ENCODE peak calls at places on chromosomes 6 and 20, in seven cellular contexts. One of them, this sample, is unnamed.

GRCh38 chr20:56412473-56412790 is 372 bp downstream of the CASS4 start:
- DNase-seq in body of pancreas: no peak
- DNase-seq in SK-N-MC: no peak
- DNase-seq in fibroblast of lung: no peak
- DNase-seq in Calu3: no peak
- DNase-seq in stimulated activated naive B cell treated with anti-CD40 and anti-IgM and Interleukin-4, amounts not matched to agents 10 μg/mL and 1 μg/mL and 100 μg/mL, for 72 hours: no peak
- DNase-seq in anterior cingulate cortex: no peak
- DNase-seq in this sample: no peak

GRCh38 chr20:14434379-14435136 is 97.1 kb upstream of the FLRT3 start:
- DNase-seq in Calu3: no peak
- DNase-seq in body of pancreas: no peak
- DNase-seq in stimulated activated naive B cell treated with anti-CD40 and anti-IgM and Interleukin-4, amounts not matched to agents 10 μg/mL and 1 μg/mL and 100 μg/mL, for 72 hours: no peak
- DNase-seq in anterior cingulate cortex: no peak
- DNase-seq in fibroblast of lung: peak
- DNase-seq in SK-N-MC: no peak
- DNase-seq in this sample: no peak

GRCh38 chr20:18702736-18703135 is 110.8 kb upstream of the SCP2D1 start:
- DNase-seq in Calu3: no peak
- DNase-seq in anterior cingulate cortex: no peak
- DNase-seq in stimulated activated naive B cell treated with anti-CD40 and anti-IgM and Interleukin-4, amounts not matched to agents 10 μg/mL and 1 μg/mL and 100 μg/mL, for 72 hours: no peak
- DNase-seq in fibroblast of lung: no peak
- DNase-seq in SK-N-MC: no peak
- DNase-seq in body of pancreas: no peak
- DNase-seq in this sample: no peak

GRCh38 chr6:140560671-140561070 is 1186.2 kb upstream of the CITED2 start:
- DNase-seq in stimulated activated naive B cell treated with anti-CD40 and anti-IgM and Interleukin-4, amounts not matched to agents 10 μg/mL and 1 μg/mL and 100 μg/mL, for 72 hours: no peak
- DNase-seq in anterior cingulate cortex: no peak
- DNase-seq in SK-N-MC: no peak
- DNase-seq in body of pancreas: no peak
- DNase-seq in Calu3: no peak
- DNase-seq in fibroblast of lung: no peak
- DNase-seq in this sample: no peak

GRCh38 chr6:166955865-166956443 is 396 bp downstream of the RNASET2 start:
- DNase-seq in Calu3: no peak
- DNase-seq in body of pancreas: peak
- DNase-seq in fibroblast of lung: no peak
- DNase-seq in anterior cingulate cortex: no peak
- DNase-seq in stimulated activated naive B cell treated with anti-CD40 and anti-IgM and Interleukin-4, amounts not matched to agents 10 μg/mL and 1 μg/mL and 100 μg/mL, for 72 hours: no peak
- DNase-seq in SK-N-MC: no peak
- DNase-seq in this sample: no peak

GRCh38 chr6:7879043-7879442 is 31.5 kb downstream of the TXNDC5 start:
- DNase-seq in anterior cingulate cortex: no peak
- DNase-seq in fibroblast of lung: no peak
- DNase-seq in Calu3: no peak
- DNase-seq in stimulated activated naive B cell treated with anti-CD40 and anti-IgM and Interleukin-4, amounts not matched to agents 10 μg/mL and 1 μg/mL and 100 μg/mL, for 72 hours: no peak
- DNase-seq in SK-N-MC: no peak
- DNase-seq in body of pancreas: no peak
- DNase-seq in this sample: no peak

GRCh38 chr6:119182404-119182803 is 103.9 kb upstream of the FAM184A start:
- DNase-seq in anterior cingulate cortex: no peak
- DNase-seq in fibroblast of lung: no peak
- DNase-seq in stimulated activated naive B cell treated with anti-CD40 and anti-IgM and Interleukin-4, amounts not matched to agents 10 μg/mL and 1 μg/mL and 100 μg/mL, for 72 hours: no peak
- DNase-seq in body of pancreas: no peak
- DNase-seq in SK-N-MC: no peak
- DNase-seq in Calu3: no peak
- DNase-seq in this sample: no peak

GRCh38 chr6:133645000-133645619 is 243.8 kb upstream of the TCF21 start:
- DNase-seq in fibroblast of lung: peak
- DNase-seq in body of pancreas: peak
- DNase-seq in Calu3: peak
- DNase-seq in SK-N-MC: peak
- DNase-seq in anterior cingulate cortex: no peak
- DNase-seq in stimulated activated naive B cell treated with anti-CD40 and anti-IgM and Interleukin-4, amounts not matched to agents 10 μg/mL and 1 μg/mL and 100 μg/mL, for 72 hours: no peak
- DNase-seq in this sample: no peak

GRCh38 chr6:41813956-41814355 is 26.5 kb downstream of the TOMM6 start:
- DNase-seq in body of pancreas: no peak
- DNase-seq in anterior cingulate cortex: no peak
- DNase-seq in stimulated activated naive B cell treated with anti-CD40 and anti-IgM and Interleukin-4, amounts not matched to agents 10 μg/mL and 1 μg/mL and 100 μg/mL, for 72 hours: no peak
- DNase-seq in fibroblast of lung: no peak
- DNase-seq in Calu3: no peak
- DNase-seq in SK-N-MC: no peak
- DNase-seq in this sample: no peak

GRCh38 chr6:136831873-136832562 is 9.6 kb downstream of the PEX7 start:
- DNase-seq in SK-N-MC: no peak
- DNase-seq in fibroblast of lung: no peak
- DNase-seq in body of pancreas: no peak
- DNase-seq in stimulated activated naive B cell treated with anti-CD40 and anti-IgM and Interleukin-4, amounts not matched to agents 10 μg/mL and 1 μg/mL and 100 μg/mL, for 72 hours: no peak
- DNase-seq in Calu3: no peak
- DNase-seq in anterior cingulate cortex: no peak
- DNase-seq in this sample: no peak

GRCh38 chr6:53495496-53495895 is 49.4 kb downstream of the GCLC start:
- DNase-seq in body of pancreas: no peak
- DNase-seq in anterior cingulate cortex: no peak
- DNase-seq in Calu3: no peak
- DNase-seq in stimulated activated naive B cell treated with anti-CD40 and anti-IgM and Interleukin-4, amounts not matched to agents 10 μg/mL and 1 μg/mL and 100 μg/mL, for 72 hours: no peak
- DNase-seq in SK-N-MC: no peak
- DNase-seq in fibroblast of lung: peak
- DNase-seq in this sample: no peak

GRCh38 chr20:17570347-17571152 is 675 bp downstream of the DSTN start:
- DNase-seq in fibroblast of lung: peak
- DNase-seq in SK-N-MC: no peak
- DNase-seq in body of pancreas: peak
- DNase-seq in stimulated activated naive B cell treated with anti-CD40 and anti-IgM and Interleukin-4, amounts not matched to agents 10 μg/mL and 1 μg/mL and 100 μg/mL, for 72 hours: peak
- DNase-seq in anterior cingulate cortex: no peak
- DNase-seq in Calu3: no peak
- DNase-seq in this sample: no peak

GRCh38 chr6:166435574-166435973 is 52.8 kb upstream of the MPC1 start:
- DNase-seq in Calu3: no peak
- DNase-seq in fibroblast of lung: no peak
- DNase-seq in body of pancreas: peak
- DNase-seq in anterior cingulate cortex: no peak
- DNase-seq in stimulated activated naive B cell treated with anti-CD40 and anti-IgM and Interleukin-4, amounts not matched to agents 10 μg/mL and 1 μg/mL and 100 μg/mL, for 72 hours: no peak
- DNase-seq in SK-N-MC: no peak
- DNase-seq in this sample: no peak

GRCh38 chr20:57871237-57871632 is 161.4 kb upstream of the PMEPA1 start:
- DNase-seq in Calu3: no peak
- DNase-seq in body of pancreas: no peak
- DNase-seq in fibroblast of lung: no peak
- DNase-seq in SK-N-MC: no peak
- DNase-seq in anterior cingulate cortex: no peak
- DNase-seq in stimulated activated naive B cell treated with anti-CD40 and anti-IgM and Interleukin-4, amounts not matched to agents 10 μg/mL and 1 μg/mL and 100 μg/mL, for 72 hours: no peak
- DNase-seq in this sample: no peak

GRCh38 chr20:63096681-63097335 is 90.0 kb upstream of the BHLHE23 start:
- DNase-seq in stimulated activated naive B cell treated with anti-CD40 and anti-IgM and Interleukin-4, amounts not matched to agents 10 μg/mL and 1 μg/mL and 100 μg/mL, for 72 hours: no peak
- DNase-seq in SK-N-MC: no peak
- DNase-seq in fibroblast of lung: no peak
- DNase-seq in anterior cingulate cortex: no peak
- DNase-seq in Calu3: no peak
- DNase-seq in body of pancreas: no peak
- DNase-seq in this sample: no peak

GRCh38 chr6:2531426-2532208 is 219.1 kb downstream of the MYLK4 start:
- DNase-seq in body of pancreas: no peak
- DNase-seq in SK-N-MC: no peak
- DNase-seq in anterior cingulate cortex: no peak
- DNase-seq in stimulated activated naive B cell treated with anti-CD40 and anti-IgM and Interleukin-4, amounts not matched to agents 10 μg/mL and 1 μg/mL and 100 μg/mL, for 72 hours: no peak
- DNase-seq in fibroblast of lung: peak
- DNase-seq in Calu3: no peak
- DNase-seq in this sample: no peak

GRCh38 chr6:30816791-30817739 is 67.3 kb upstream of the DDR1 start:
- DNase-seq in SK-N-MC: no peak
- DNase-seq in Calu3: no peak
- DNase-seq in stimulated activated naive B cell treated with anti-CD40 and anti-IgM and Interleukin-4, amounts not matched to agents 10 μg/mL and 1 μg/mL and 100 μg/mL, for 72 hours: peak
- DNase-seq in body of pancreas: no peak
- DNase-seq in fibroblast of lung: no peak
- DNase-seq in anterior cingulate cortex: no peak
- DNase-seq in this sample: no peak

GRCh38 chr6:27684264-27685211 is 211.6 kb upstream of the ZNF184 start:
- DNase-seq in fibroblast of lung: peak
- DNase-seq in stimulated activated naive B cell treated with anti-CD40 and anti-IgM and Interleukin-4, amounts not matched to agents 10 μg/mL and 1 μg/mL and 100 μg/mL, for 72 hours: peak
- DNase-seq in SK-N-MC: no peak
- DNase-seq in body of pancreas: peak
- DNase-seq in Calu3: peak
- DNase-seq in anterior cingulate cortex: no peak
- DNase-seq in this sample: no peak